ENCODE peak calls at places on chromosome 20, in six cellular contexts. S is transverse colon, A is PC-9, U is H1, G is colonic mucosa, K is AG04450. F is an unnamed sample.

GRCh38 chr20:10565191-10565921 is 108.4 kb downstream of the JAG1 start:
- DNase-seq in S (no peak), A (no peak), U (no peak), G (no peak), K (peak), F (no peak)

GRCh38 chr20:43682446-43682845 is 15.5 kb downstream of the MYBL2 start:
- DNase-seq in S (peak), A (no peak), U (no peak), G (no peak), K (no peak), F (no peak)

GRCh38 chr20:24568842-24569241 is 99.4 kb downstream of the SYNDIG1 start:
- DNase-seq in S (no peak), A (no peak), U (no peak), G (no peak), K (no peak), F (no peak)

GRCh38 chr20:34334654-34335407 is 28.2 kb upstream of the ITCH start:
- DNase-seq in S (no peak), A (peak), U (no peak), G (no peak), K (no peak), F (no peak)

GRCh38 chr20:32872266-32872665 is 13.5 kb downstream of the EFCAB8 start:
- DNase-seq in S (no peak), A (no peak), U (no peak), G (no peak), K (no peak), F (no peak)

GRCh38 chr20:25018841-25019240 is 26.3 kb upstream of the APMAP start:
- DNase-seq in S (no peak), A (no peak), U (no peak), G (no peak), K (no peak), F (no peak)

GRCh38 chr20:58710481-58711265 is 18.1 kb downstream of the NPEPL1 start:
- DNase-seq in S (peak), A (no peak), U (peak), G (peak), K (no peak), F (no peak)

GRCh38 chr20:3652217-3652616 is 11.0 kb downstream of the GFRA4 start:
- DNase-seq in S (no peak), A (no peak), U (no peak), G (no peak), K (no peak), F (no peak)

GRCh38 chr20:31705191-31705590 is 17.5 kb downstream of the BCL2L1 start:
- DNase-seq in S (no peak), A (no peak), U (no peak), G (no peak), K (no peak), F (no peak)

GRCh38 chr20:44284032-44284431 is 27.0 kb downstream of the FITM2 start:
- DNase-seq in S (no peak), A (no peak), U (no peak), G (no peak), K (no peak), F (no peak)

GRCh38 chr20:4835244-4836177 is 113.8 kb downstream of the PRND start:
- DNase-seq in S (peak), A (no peak), U (no peak), G (peak), K (no peak), F (no peak)

GRCh38 chr20:38889050-38889449 is 37.2 kb upstream of the FAM83D start:
- DNase-seq in S (no peak), A (no peak), U (no peak), G (no peak), K (no peak), F (no peak)

GRCh38 chr20:6169251-6169650 is 46.4 kb upstream of the FERMT1 start:
- DNase-seq in S (no peak), A (no peak), U (no peak), G (no peak), K (no peak), F (no peak)

GRCh38 chr20:52923123-52923543 is 49.0 kb upstream of the TSHZ2 start:
- DNase-seq in S (no peak), A (peak), U (no peak), G (no peak), K (no peak), F (no peak)

GRCh38 chr20:43323592-43323991 is 133.9 kb upstream of the PTPRT start:
- DNase-seq in S (no peak), A (no peak), U (peak), G (no peak), K (no peak), F (no peak)

GRCh38 chr20:51023617-51024155 is 779 bp upstream of the KCNG1 start:
- DNase-seq in S (no peak), A (no peak), U (peak), G (no peak), K (no peak), F (no peak)
- H3K4me3 ChIP-seq in S (peak), A (no peak), U (peak), G (no peak), K (peak), F (peak)

GRCh38 chr20:57047281-57048026 is 219.0 kb downstream of the BMP7 start:
- DNase-seq in S (peak), A (peak), U (no peak), G (no peak), K (no peak), F (no peak)
- TF ChIP-seq CTCF in S (no peak), A (peak), U (peak), G (no peak), K (no peak), F (peak)

DNA sequence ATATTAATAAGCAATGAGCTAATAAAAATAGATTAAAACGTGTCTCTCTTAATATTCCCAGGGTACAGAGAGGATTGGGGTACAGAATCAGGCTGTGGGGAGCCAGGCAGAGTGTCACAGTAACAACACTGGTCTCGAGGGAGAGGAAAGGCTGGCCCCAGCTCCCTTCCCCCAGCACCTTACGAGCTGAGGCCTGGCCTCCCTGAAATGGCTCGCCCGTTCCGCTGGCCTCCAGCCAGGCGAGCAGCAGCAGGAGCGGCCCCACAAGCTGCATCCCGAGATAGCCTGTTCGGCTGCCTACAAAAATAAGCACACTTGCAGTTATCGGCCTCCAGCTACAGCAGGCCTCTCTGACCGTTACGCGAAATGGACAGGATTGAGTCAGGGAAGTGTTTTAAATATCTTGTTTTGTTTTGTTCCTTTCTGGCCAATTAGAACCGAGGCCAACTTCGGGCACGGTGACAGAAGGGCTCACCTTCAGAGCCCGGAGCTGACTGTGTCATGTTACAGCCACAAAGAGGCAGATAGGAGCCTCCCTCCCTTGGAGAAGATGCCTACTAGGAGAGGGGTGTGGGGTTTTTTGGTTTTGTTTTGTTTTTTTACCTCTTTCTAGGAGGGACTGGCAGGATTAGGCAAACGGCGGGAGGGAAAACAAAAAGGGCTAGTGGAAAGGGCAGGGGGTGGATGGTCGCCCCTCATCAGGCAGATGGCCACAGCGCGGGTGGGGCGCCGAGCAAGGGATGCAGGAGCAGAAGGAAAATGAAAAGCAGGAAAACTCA is 4.2 kb upstream of the ZMYND8 start:
- DNase-seq in S (peak), A (peak), U (peak), G (peak), K (peak), F (peak)
- H3K4me3 ChIP-seq in S (no peak), A (peak), U (peak), G (no peak), K (peak), F (peak)

GRCh38 chr20:62814060-62814708 is 2.7 kb upstream of the COL9A3 start:
- DNase-seq in S (no peak), A (no peak), U (no peak), G (no peak), K (no peak), F (no peak)
- TF ChIP-seq CTCF in S (no peak), A (no peak), U (no peak), G (no peak), K (no peak), F (no peak)

DNA sequence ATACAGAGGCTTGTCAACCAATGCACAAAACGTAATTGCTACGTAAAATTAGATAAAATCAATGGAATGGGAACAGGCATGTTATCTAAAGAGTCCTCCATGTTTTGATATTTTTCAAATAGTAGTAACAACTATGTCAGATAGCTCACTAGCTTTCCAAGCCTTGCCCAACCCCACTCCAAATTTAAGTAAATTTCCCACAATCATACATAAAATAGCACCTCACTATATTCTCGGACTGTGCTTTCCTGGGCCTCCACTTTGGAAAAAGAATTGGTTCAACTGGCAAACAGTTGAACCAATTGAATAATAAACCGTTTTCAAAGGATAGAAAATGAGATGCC is 3.6 kb downstream of the HAO1 start:
- DNase-seq in S (no peak), A (no peak), U (no peak), G (no peak), K (no peak), F (no peak)
- H3K4me3 ChIP-seq in S (no peak), A (no peak), U (no peak), G (no peak), K (no peak), F (no peak)

GRCh38 chr20:46013826-46014516 is 5.3 kb downstream of the MMP9 start:
- DNase-seq in S (peak), A (no peak), U (peak), G (peak), K (no peak), F (no peak)
- TF ChIP-seq CTCF in S (peak), A (peak), U (peak), G (peak), K (peak), F (peak)

F was measured in LNCaP clone FGC.